ENCODE peak calls at places on chromosome 13, in five cellular contexts. Z, H, C, P and U are unnamed samples.

GRCh38 chr13:102825921-102826706 is 19.7 kb upstream of the ERCC5 start:
- DNase-seq in H (no peak), P (no peak), Z (no peak), C (peak), U (no peak)

GRCh38 chr13:67632590-67632989 is 402.5 kb upstream of the PCDH9 start:
- DNase-seq in H (no peak), Z (no peak), P (no peak), C (no peak), U (no peak)

GRCh38 chr13:102642475-102642874 is 45.7 kb downstream of the TPP2 start:
- DNase-seq in H (no peak), Z (no peak), C (no peak), P (peak), U (peak)

GRCh38 chr13:40878823-40879222 is 89.4 kb downstream of the SLC25A15 start:
- DNase-seq in H (no peak), C (no peak), Z (no peak), P (no peak), U (no peak)

GRCh38 chr13:38348890-38349289 is 761 bp upstream of the UFM1 start:
- DNase-seq in C (no peak), Z (no peak), H (no peak), P (no peak), U (peak)

GRCh38 chr13:79612604-79613003 is 131.6 kb downstream of the NDFIP2 start:
- DNase-seq in Z (no peak), C (no peak), H (no peak), P (no peak), U (no peak)

GRCh38 chr13:98033277-98034247 is 80.1 kb downstream of the IPO5 start:
- DNase-seq in P (no peak), C (peak), H (no peak), Z (no peak), U (peak)

GRCh38 chr13:114203536-114203935 is 24.5 kb downstream of the CFAP97D2 start:
- DNase-seq in H (no peak), C (no peak), Z (no peak), P (peak), U (no peak)

GRCh38 chr13:102277286-102277685 is 124.6 kb downstream of the FGF14 start:
- DNase-seq in Z (no peak), C (no peak), H (no peak), P (no peak), U (no peak)

GRCh38 chr13:31947105-31947504 is 84.5 kb upstream of the FRY start:
- DNase-seq in C (no peak), P (no peak), Z (no peak), H (no peak), U (no peak)

GRCh38 chr13:107866666-107867623 is 348.4 kb downstream of the LIG4 start:
- DNase-seq in H (no peak), P (peak), Z (peak), C (no peak), U (no peak)

GRCh38 chr13:33312150-33312908 is 26.8 kb upstream of the STARD13 start:
- DNase-seq in Z (no peak), P (no peak), H (no peak), C (no peak), U (peak)

GRCh38 chr13:91169641-91170040 is 177.8 kb upstream of the MIR17HG start:
- DNase-seq in C (no peak), H (no peak), Z (no peak), P (no peak), U (no peak)

GRCh38 chr13:47067296-47067695 is 170.4 kb upstream of the HTR2A start:
- DNase-seq in H (no peak), Z (no peak), P (no peak), C (no peak), U (no peak)

GRCh38 chr13:106523566-106523965 is 11.9 kb downstream of the EFNB2 start:
- DNase-seq in Z (no peak), P (peak), C (no peak), H (no peak), U (no peak)

GRCh38 chr13:100392709-100393630 is 195.6 kb downstream of the GGACT start:
- DNase-seq in P (no peak), H (no peak), C (peak), Z (no peak), U (peak)

GRCh38 chr13:70634893-70635292 is 526.6 kb upstream of the KLHL1 start:
- DNase-seq in Z (no peak), C (no peak), H (no peak), P (no peak), U (no peak)

GRCh38 chr13:32282096-32282711 is 33.0 kb downstream of the ZAR1L start:
- DNase-seq in C (no peak), H (no peak), Z (no peak), P (no peak), U (no peak)